ENCODE peak calls at places on chromosome 22, in nine cellular contexts. M, A, G, T, B, V, K, U and P are unnamed samples.

GRCh38 chr22:37774728-37775127 is 33.0 kb upstream of the GCAT start:
- DNase-seq in M (no peak), A (no peak), G (no peak), T (no peak), B (no peak), V (no peak), K (no peak), U (no peak), P (no peak)

GRCh38 chr22:31956360-31956759 is 12.0 kb downstream of the YWHAH start:
- DNase-seq in M (no peak), A (no peak), G (no peak), T (no peak), B (no peak), V (no peak), K (no peak), U (no peak), P (no peak)

GRCh38 chr22:33129621-33130020 is 71.4 kb upstream of the SYN3 start:
- DNase-seq in M (no peak), A (no peak), G (no peak), T (no peak), B (no peak), V (no peak), K (no peak), U (no peak), P (no peak)

GRCh38 chr22:38713921-38714320 is 8.2 kb downstream of the GTPBP1 start:
- DNase-seq in M (no peak), A (no peak), G (no peak), T (no peak), B (no peak), V (no peak), K (peak; percentile 24), U (no peak), P (no peak)

GRCh38 chr22:22156716-22157499 is 87.7 kb upstream of the VPREB1 start:
- DNase-seq in M (no peak), A (peak; percentile 69), G (peak; percentile 65), T (peak; percentile 75), B (peak; percentile 84), V (peak; percentile 75), K (peak; percentile 94), U (peak; percentile 60), P (peak; percentile 75)

GRCh38 chr22:21791635-21792625 is 56.3 kb upstream of the YPEL1 start:
- DNase-seq in M (no peak), A (no peak), G (peak; percentile 38), T (no peak), B (peak; percentile 74), V (peak; percentile 38), K (no peak), U (peak; percentile 71), P (peak; percentile 27)

GRCh38 chr22:19754701-19755144 is 5.9 kb upstream of the TBX1 start:
- DNase-seq in M (no peak), A (no peak), G (no peak), T (no peak), B (no peak), V (no peak), K (no peak), U (no peak), P (no peak)

GRCh38 chr22:37547249-37547741 is 13.0 kb upstream of the CDC42EP1 start:
- DNase-seq in M (no peak), A (no peak), G (peak; percentile 67), T (peak; percentile 60), B (no peak), V (no peak), K (no peak), U (no peak), P (no peak)

GRCh38 chr22:24338701-24339451 is 68.2 kb downstream of the SPECC1L start:
- DNase-seq in M (no peak), A (no peak), G (peak; percentile 41), T (peak; percentile 22), B (no peak), V (no peak), K (peak; percentile 35), U (peak; percentile 73), P (no peak)

GRCh38 chr22:24994070-24994763 is 41.7 kb downstream of the KIAA1671 start:
- DNase-seq in M (no peak), A (no peak), G (no peak), T (peak; percentile 46), B (no peak), V (peak; percentile 70), K (peak; percentile 64), U (peak; percentile 68), P (peak; percentile 91)

GRCh38 chr22:40618400-40618799 is 18.1 kb downstream of the MRTFA start:
- DNase-seq in M (no peak), A (no peak), G (no peak), T (no peak), B (no peak), V (no peak), K (no peak), U (no peak), P (no peak)

GRCh38 chr22:45612451-45612901 is 59.2 kb upstream of the ATXN10 start:
- DNase-seq in M (peak; percentile 48), A (no peak), G (peak; percentile 87), T (peak; percentile 81), B (peak; percentile 85), V (peak; percentile 75), K (no peak), U (peak; percentile 88), P (peak; percentile 81)

GRCh38 chr22:35470903-35471321 is 69.7 kb upstream of the RASD2 start:
- DNase-seq in M (no peak), A (no peak), G (no peak), T (no peak), B (peak; percentile 42), V (no peak), K (peak; percentile 36), U (peak; percentile 52), P (no peak)
- TF ChIP-seq CTCF in M (no peak), A (no peak), G (no peak), T (no peak), B (no peak), V (no peak), K (peak; percentile 38), U (no peak), P (no peak)

GRCh38 chr22:43921361-43921760 is 2.2 kb upstream of the PNPLA3 start:
- DNase-seq in M (no peak), A (no peak), G (peak; percentile 76), T (peak; percentile 93), B (peak; percentile 20), V (peak; percentile 73), K (no peak), U (peak; percentile 93), P (peak; percentile 62)

GRCh38 chr22:43923631-43924548 is at the start of gene PNPLA3:
- DNase-seq in M (peak; percentile 91), A (peak; percentile 86), G (peak; percentile 95), T (peak; percentile 80), B (peak; percentile 86), V (peak; percentile 66), K (peak; percentile 98), U (peak; percentile 88), P (peak; percentile 90)

GRCh38 chr22:43919106-43919965 is 4.3 kb upstream of the PNPLA3 start:
- DNase-seq in M (no peak), A (no peak), G (peak; percentile 56), T (peak; percentile 59), B (no peak), V (peak; percentile 7), K (no peak), U (peak; percentile 76), P (peak; percentile 84)

GRCh38 chr22:43923191-43923590 is 414 bp upstream of the PNPLA3 start:
- DNase-seq in M (no peak), A (peak; percentile 54), G (peak; percentile 43), T (no peak), B (peak; percentile 38), V (no peak), K (no peak), U (peak; percentile 24), P (no peak)

DNA sequence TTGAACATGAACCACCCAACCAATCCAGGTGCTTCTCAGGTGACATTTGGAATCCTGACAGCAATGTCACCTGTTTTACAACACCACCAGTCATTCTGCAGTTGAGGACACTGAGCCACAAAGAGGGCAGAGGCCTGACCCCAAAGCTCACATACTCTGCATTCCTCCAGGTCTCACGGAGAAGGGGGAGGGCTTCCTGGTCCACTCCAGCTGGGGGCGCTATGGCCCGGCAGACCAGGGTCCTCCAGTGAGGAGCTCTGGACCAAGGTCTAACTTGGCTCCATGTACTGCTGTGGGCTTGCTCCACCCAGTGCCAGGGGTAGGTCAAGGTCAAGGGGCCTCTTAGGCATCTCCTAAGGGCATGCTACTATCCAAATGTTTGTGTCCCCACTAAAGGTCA is 1.5 kb upstream of the PNPLA3 start:
- DNase-seq in M (no peak), A (no peak), G (no peak), T (no peak), B (no peak), V (no peak), K (peak; percentile 36), U (no peak), P (no peak)
- TF ChIP-seq CTCF in M (no peak), A (no peak), G (no peak), T (peak; percentile 11), B (no peak), V (no peak), K (peak; percentile 50), U (no peak), P (no peak)

DNA sequence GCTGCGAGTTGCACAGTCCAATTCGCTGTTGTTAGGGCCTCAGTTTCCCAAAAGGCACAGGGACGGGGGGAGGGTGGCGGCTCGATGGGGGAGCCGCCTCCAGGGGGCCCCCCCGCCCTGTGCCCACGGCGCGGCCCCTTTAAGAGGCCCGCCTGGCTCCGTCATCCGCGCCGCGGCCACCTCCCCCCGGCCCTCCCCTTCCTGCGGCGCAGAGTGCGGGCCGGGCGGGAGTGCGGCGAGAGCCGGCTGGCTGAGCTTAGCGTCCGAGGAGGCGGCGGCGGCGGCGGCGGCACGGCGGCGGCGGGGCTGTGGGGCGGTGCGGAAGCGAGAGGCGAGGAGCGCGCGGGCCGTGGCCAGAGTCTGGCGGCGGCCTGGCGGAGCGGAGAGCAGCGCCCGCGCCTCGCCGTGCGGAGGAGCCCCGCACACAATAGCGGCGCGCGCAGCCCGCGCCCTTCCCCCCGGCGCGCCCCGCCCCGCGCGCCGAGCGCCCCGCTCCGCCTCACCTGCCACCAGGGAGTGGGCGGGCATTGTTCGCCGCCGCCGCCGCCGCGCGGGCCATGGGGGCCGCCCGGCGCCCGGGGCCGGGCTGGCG is at the start of gene BCR:
- DNase-seq in M (peak; percentile 79), A (peak; percentile 95), G (peak; percentile 89), T (peak; percentile 57), B (peak; percentile 79), V (peak; percentile 65), K (peak; percentile 78), U (peak; percentile 73), P (peak; percentile 70)
- TF ChIP-seq CTCF in M (no peak), A (no peak), G (no peak), T (no peak), B (no peak), V (no peak), K (no peak), U (no peak), P (no peak)

DNA sequence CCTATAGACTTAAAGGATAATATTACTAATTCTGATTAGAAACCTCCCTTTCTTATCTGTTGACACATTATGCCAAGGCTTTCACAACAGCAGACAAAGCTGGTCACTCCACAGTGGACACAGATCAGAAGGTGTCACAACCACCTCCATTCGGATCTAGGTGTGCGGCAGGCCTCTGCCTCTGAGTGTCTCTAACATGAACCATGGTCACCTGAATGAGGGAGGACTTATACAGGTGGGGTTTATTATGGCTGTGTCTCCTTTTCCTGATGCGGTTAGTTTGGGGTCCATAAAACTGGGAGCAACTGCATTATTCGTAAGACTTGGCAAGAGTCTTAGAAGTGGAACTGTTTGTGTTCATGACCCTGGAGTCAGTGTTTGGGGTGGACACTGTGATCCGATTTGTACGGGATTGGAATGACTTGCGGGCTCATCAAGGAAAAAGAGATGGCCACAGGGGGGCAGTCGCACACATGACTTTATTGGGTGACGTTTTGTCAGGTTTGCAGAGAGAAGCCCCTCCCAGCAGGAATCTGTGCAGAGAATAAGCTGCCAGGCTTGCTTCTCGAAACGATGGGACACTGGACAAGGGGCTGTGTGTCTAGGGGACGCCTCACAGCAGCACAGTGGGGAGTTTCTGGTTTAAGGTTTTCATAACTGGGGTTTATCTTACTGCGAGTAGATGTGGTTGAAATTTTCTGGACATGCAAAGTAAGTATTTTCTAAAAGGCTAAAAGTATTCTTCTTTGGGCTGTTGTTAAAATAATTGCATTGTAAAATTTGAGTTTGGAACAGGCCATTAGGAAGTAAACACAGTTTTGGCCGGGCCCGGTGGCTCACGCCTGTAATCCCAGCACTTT is 90.6 kb downstream of the GAB4 start:
- DNase-seq in M (peak; percentile 49), A (peak; percentile 51), G (peak; percentile 52), T (peak; percentile 53), B (peak; percentile 70), V (peak; percentile 56), K (peak; percentile 90), U (peak; percentile 7), P (peak; percentile 75)
- TF ChIP-seq CTCF in M (peak; percentile 35), A (peak; percentile 73), G (peak; percentile 54), T (peak; percentile 67), B (peak; percentile 62), V (peak; percentile 58), K (peak; percentile 75), U (peak; percentile 55), P (peak; percentile 60)